ENCODE peak calls at places on chromosome 1, in six cellular contexts. V, P, R, E, X and S are unnamed samples.

GRCh38 chr1:156805766-156806511 is 10.7 kb downstream of the SH2D2A start:
- DNase-seq in V (no peak), P (no peak), R (no peak), E (peak; percentile 56), X (no peak), S (no peak)

GRCh38 chr1:112304151-112304550 is 91.9 kb upstream of the CTTNBP2NL start:
- DNase-seq in V (no peak), P (no peak), R (no peak), E (no peak), X (no peak), S (no peak)

GRCh38 chr1:29237906-29238600 is 1.7 kb downstream of the PTPRU start:
- DNase-seq in V (no peak), P (peak; percentile 38), R (peak; percentile 39), E (peak; percentile 16), X (peak; percentile 39), S (peak; percentile 13)

GRCh38 chr1:84434756-84435142 is 36.5 kb downstream of the DNASE2B start:
- DNase-seq in V (no peak), P (no peak), R (no peak), E (no peak), X (no peak), S (no peak)

GRCh38 chr1:111030590-111030989 is 66.9 kb upstream of the LRIF1 start:
- DNase-seq in V (no peak), P (peak; percentile 50), R (peak; percentile 63), E (peak; percentile 63), X (peak; percentile 58), S (peak; percentile 75)

GRCh38 chr1:22778842-22779520 is 68.3 kb downstream of the EPHB2 start:
- DNase-seq in V (no peak), P (no peak), R (no peak), E (no peak), X (no peak), S (no peak)

GRCh38 chr1:21308330-21308729 is 18.1 kb upstream of the ECE1 start:
- DNase-seq in V (no peak), P (no peak), R (no peak), E (no peak), X (peak; percentile 48), S (no peak)

GRCh38 chr1:13588946-13589345 is 5.3 kb downstream of the PDPN start:
- DNase-seq in V (no peak), P (no peak), R (no peak), E (peak; percentile 79), X (no peak), S (no peak)

GRCh38 chr1:160860840-160861505 is 1.7 kb downstream of the CD244 start:
- DNase-seq in V (no peak), P (no peak), R (no peak), E (no peak), X (no peak), S (no peak)

GRCh38 chr1:24216254-24216653 is 29.2 kb upstream of the IFNLR1 start:
- DNase-seq in V (no peak), P (no peak), R (no peak), E (no peak), X (peak; percentile 13), S (no peak)

GRCh38 chr1:201399352-201400126 is 415 bp upstream of the LAD1 start:
- DNase-seq in V (no peak), P (no peak), R (peak; percentile 78), E (peak; percentile 67), X (no peak), S (no peak)

GRCh38 chr1:30732277-30732996 is 9.1 kb upstream of the MATN1 start:
- DNase-seq in V (no peak), P (peak; percentile 68), R (no peak), E (no peak), X (no peak), S (no peak)

GRCh38 chr1:237398751-237399150 is 356.8 kb downstream of the RYR2 start:
- DNase-seq in V (no peak), P (no peak), R (no peak), E (no peak), X (no peak), S (no peak)

GRCh38 chr1:200869753-200870391 is 2.9 kb upstream of the GPR25 start:
- DNase-seq in V (peak; percentile 69), P (peak; percentile 69), R (no peak), E (no peak), X (no peak), S (peak; percentile 52)

GRCh38 chr1:92804721-92805169 is 19.8 kb upstream of the EVI5 start:
- DNase-seq in V (peak; percentile 93), P (peak; percentile 41), R (peak; percentile 78), E (peak; percentile 97), X (peak; percentile 17), S (peak; percentile 18)

DNA sequence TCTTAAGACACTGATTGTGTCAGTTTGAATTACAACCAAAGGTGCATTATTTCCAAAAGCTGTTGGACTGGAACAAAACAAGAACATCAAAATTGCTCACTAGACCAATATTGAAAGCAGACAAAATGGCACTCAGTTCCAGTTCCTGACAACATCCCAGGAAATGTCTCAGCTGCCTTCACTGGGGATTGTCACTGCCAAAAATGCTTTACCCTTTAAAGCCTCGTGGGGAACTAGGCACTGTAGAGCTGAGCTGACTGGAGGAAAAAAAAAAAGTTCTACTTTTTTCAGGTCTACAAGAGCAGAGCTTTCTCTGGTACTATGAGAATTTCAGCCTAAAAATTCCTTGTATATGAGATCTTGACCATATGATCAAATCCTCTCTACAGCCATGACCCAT is 21.9 kb downstream of the GPR52 start:
- DNase-seq in V (no peak), P (no peak), R (no peak), E (no peak), X (no peak), S (no peak)
- TF ChIP-seq CTCF in V (no peak), P (no peak), R (no peak), E (no peak), X (no peak), S (no peak)

GRCh38 chr1:32413507-32414185 is 19.4 kb upstream of the BSDC1 start:
- DNase-seq in V (no peak), P (peak; percentile 51), R (peak; percentile 80), E (peak; percentile 47), X (peak; percentile 71), S (peak; percentile 85)
- TF ChIP-seq CTCF in V (peak; percentile 41), P (peak; percentile 70), R (peak; percentile 80), E (peak; percentile 75), X (peak; percentile 71), S (peak; percentile 87)

GRCh38 chr1:235919127-235919796 is 52.6 kb upstream of the LYST start:
- DNase-seq in V (no peak), P (no peak), R (no peak), E (no peak), X (no peak), S (no peak)

GRCh38 chr1:235918481-235918880 is 51.8 kb upstream of the LYST start:
- DNase-seq in V (no peak), P (no peak), R (no peak), E (no peak), X (no peak), S (no peak)

GRCh38 chr1:235923466-235924008 is 56.8 kb upstream of the LYST start:
- DNase-seq in V (no peak), P (no peak), R (peak; percentile 84), E (peak; percentile 77), X (no peak), S (no peak)

GRCh38 chr1:235919797-235920475 is 53.2 kb upstream of the LYST start:
- DNase-seq in V (no peak), P (no peak), R (no peak), E (peak; percentile 95), X (peak; percentile 55), S (no peak)

DNA sequence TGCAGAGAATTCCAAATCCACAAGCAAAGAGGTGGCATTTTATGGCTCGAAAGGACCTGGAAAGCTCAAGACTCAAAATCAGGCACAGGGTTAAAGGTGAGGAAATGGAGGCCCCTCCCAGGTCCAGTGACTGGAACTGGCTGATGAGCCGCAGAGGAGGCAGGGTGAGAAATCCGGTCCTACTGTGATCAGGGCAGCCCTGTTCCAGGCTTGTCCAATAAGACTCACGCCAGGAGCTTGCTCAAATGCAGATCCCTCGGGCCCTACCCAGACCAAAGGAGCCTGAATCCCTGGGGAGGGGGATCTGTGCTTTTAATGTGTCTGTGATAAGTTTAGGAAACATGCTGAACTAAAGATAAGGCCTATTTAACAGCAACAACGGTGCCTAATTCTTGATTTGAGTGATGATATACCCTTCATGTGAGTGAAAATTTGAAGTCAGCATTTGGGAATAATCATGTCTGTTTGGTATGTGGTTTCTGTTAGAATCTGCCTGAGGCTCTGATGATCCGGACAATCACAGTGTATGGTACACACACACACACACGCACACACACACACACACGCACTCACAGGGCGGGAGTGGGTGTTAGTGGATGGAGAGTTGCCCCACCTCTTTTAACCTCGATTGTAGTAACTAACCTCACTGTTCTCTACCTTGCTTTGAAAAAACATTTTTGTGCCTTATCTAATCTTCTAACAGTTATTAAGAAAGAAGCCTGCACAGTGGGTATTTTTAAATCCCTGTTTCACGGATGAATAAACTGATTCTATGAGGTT is 54.1 kb upstream of the LYST start:
- DNase-seq in V (no peak), P (no peak), R (peak; percentile 46), E (no peak), X (peak; percentile 68), S (no peak)
- TF ChIP-seq CTCF in V (no peak), P (no peak), R (no peak), E (no peak), X (no peak), S (no peak)

DNA sequence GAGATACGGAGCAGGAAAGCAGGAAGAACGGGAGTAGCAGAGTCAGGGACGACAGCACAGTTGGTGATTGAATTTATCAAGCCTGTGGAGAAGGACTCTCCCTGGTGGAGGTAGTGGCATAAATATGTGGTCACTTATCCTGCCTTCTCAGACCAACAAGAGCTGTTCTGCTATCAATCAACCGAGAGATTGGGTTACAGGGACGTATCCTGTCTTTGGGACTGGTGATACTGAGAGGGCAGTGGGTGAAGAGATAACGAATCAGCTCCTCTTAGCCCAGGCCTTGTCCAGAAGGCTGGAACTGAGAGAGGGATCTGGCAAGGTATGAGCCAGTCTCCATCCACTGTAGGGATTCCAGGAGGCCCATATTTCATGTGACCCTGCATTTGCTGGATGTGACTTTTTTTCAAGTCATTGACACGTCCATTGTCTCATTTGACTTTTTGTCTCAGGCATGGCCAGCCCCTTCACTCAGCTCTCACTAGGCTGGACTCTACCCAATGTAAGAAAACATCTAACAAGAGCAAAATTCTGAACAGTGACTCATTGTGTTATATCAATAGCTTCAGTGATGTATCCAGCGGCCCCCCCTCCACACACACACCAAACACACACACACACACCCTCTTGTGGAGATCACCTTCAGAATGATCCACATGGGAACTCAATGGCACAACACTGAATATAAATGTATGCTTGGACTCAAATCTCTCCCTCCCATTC is 11.3 kb downstream of the C1orf116 start:
- DNase-seq in V (no peak), P (no peak), R (no peak), E (peak; percentile 85), X (no peak), S (no peak)
- TF ChIP-seq CTCF in V (no peak), P (no peak), R (no peak), E (no peak), X (no peak), S (no peak)